ENCODE peak calls at places on chromosome 9, in four cellular contexts. K is sigmoid colon; A is OCI-LY7; Y is CD8-positive, alpha-beta T cell. I is an unnamed sample.

GRCh38 chr9:88523056-88523455 is 11.9 kb upstream of the NXNL2 start:
- DNase-seq in K (no peak), A (no peak), Y (no peak), I (no peak)

GRCh38 chr9:123611228-123611627 is 255.2 kb downstream of the CRB2 start:
- DNase-seq in K (no peak), A (no peak), Y (no peak), I (no peak)

GRCh38 chr9:99237356-99237755 is 15.3 kb downstream of the SEC61B start:
- DNase-seq in K (no peak), A (no peak), Y (no peak), I (no peak)

GRCh38 chr9:110443146-110443877 is 105.6 kb upstream of the TXNDC8 start:
- DNase-seq in K (no peak), A (no peak), Y (no peak), I (no peak)

GRCh38 chr9:5112109-5112592 is 73.3 kb downstream of the INSL6 start:
- DNase-seq in K (peak; percentile 62), A (no peak), Y (no peak), I (no peak)

GRCh38 chr9:116318463-116319271 is 165.1 kb downstream of the PAPPA start:
- DNase-seq in K (peak; percentile 88), A (no peak), Y (no peak), I (no peak)

GRCh38 chr9:19154135-19154612 is 26.9 kb upstream of the PLIN2 start:
- DNase-seq in K (peak; percentile 76), A (no peak), Y (no peak), I (no peak)

GRCh38 chr9:79325501-79325900 is 246.3 kb upstream of the TLE4 start:
- DNase-seq in K (no peak), A (no peak), Y (no peak), I (no peak)

GRCh38 chr9:86043999-86044398 is 55.4 kb downstream of the GOLM1 start:
- DNase-seq in K (no peak), A (no peak), Y (no peak), I (no peak)

GRCh38 chr9:136804509-136805206 is 3.1 kb upstream of the RABL6 start:
- DNase-seq in K (no peak), A (no peak), Y (no peak), I (no peak)

GRCh38 chr9:124342946-124343485 is 72.2 kb downstream of the PSMB7 start:
- DNase-seq in K (peak; percentile 89), A (no peak), Y (no peak), I (no peak)

GRCh38 chr9:37840560-37841194 is 40.1 kb downstream of the DCAF10 start:
- DNase-seq in K (no peak), A (no peak), Y (no peak), I (no peak)

GRCh38 chr9:34233691-34234090 is 54.8 kb downstream of the UBAP1 start:
- DNase-seq in K (no peak), A (no peak), Y (no peak), I (no peak)

GRCh38 chr9:126704157-126704941 is 90.6 kb downstream of the LMX1B start:
- DNase-seq in K (peak; percentile 57), A (no peak), Y (no peak), I (no peak)

GRCh38 chr9:109975574-109976327 is 195.8 kb downstream of the PALM2AKAP2 start:
- DNase-seq in K (no peak), A (no peak), Y (no peak), I (no peak)

GRCh38 chr9:133199648-133200321 is 9.3 kb downstream of the OBP2B start:
- DNase-seq in K (no peak), A (no peak), Y (peak; percentile 41), I (no peak)

GRCh38 chr9:132873403-132873802 is 4.7 kb downstream of the AK8 start:
- DNase-seq in K (no peak), A (no peak), Y (no peak), I (no peak)

GRCh38 chr9:19481971-19482404 is 73.2 kb downstream of the ACER2 start:
- DNase-seq in K (no peak), A (no peak), Y (no peak), I (no peak)

GRCh38 chr9:89513836-89514235 is 15.9 kb upstream of the SEMA4D start:
- DNase-seq in K (no peak), A (no peak), Y (no peak), I (no peak)

GRCh38 chr9:122785269-122785668 is 3.5 kb upstream of the OR5C1 start:
- DNase-seq in K (no peak), A (no peak), Y (no peak), I (no peak)

GRCh38 chr9:75385236-75385635 is 296.9 kb downstream of the OSTF1 start:
- DNase-seq in K (no peak), A (no peak), Y (no peak), I (no peak)

GRCh38 chr9:130173462-130173876 is 1.3 kb downstream of the NCS1 start:
- DNase-seq in K (peak; percentile 83), A (no peak), Y (no peak), I (no peak)

GRCh38 chr9:78035369-78035993 is 3.9 kb upstream of the GNAQ start:
- DNase-seq in K (peak; percentile 83), A (peak; percentile 53), Y (peak; percentile 42), I (no peak)

GRCh38 chr9:35482071-35482470 is 7.8 kb upstream of the RUSC2 start:
- DNase-seq in K (no peak), A (no peak), Y (no peak), I (no peak)

GRCh38 chr9:35484406-35484805 is 5.5 kb upstream of the RUSC2 start:
- DNase-seq in K (no peak), A (no peak), Y (no peak), I (no peak)

GRCh38 chr9:35476596-35476995 is 13.3 kb upstream of the RUSC2 start:
- DNase-seq in K (no peak), A (no peak), Y (no peak), I (no peak)

GRCh38 chr9:35478871-35479270 is 11.0 kb upstream of the RUSC2 start:
- DNase-seq in K (no peak), A (no peak), Y (no peak), I (no peak)

DNA sequence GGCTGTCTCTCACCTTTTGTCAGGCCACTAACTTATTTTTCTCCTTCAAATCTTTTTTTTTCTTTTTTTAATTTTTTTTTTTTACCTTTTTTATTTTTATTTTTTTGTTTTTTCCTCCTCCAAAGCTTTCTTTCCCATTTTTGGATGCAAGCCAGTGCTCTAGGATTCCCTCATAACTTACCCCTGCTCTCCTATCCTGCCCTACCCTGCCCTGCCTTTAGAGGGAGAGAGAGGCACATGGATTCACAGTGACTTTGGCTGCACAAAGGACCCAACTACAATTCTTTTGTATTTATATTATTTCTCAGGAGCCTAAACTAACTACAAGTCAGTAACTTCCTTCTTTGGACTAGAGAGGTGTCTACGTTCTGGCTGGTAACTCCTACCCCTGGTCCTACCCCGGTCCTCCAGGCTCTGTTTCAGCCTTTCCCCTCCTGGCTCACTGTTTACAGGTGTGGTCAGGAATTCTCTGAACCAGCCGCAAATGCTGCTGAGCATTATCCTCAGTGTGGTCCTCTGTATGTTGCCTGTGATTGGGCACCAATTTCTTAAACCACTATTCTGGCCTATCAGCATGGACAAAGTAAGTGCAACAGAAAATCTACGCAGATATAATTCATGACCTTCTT is 8.4 kb upstream of the RUSC2 start:
- DNase-seq in K (peak; percentile 79), A (peak; percentile 24), Y (no peak), I (no peak)
- TF ChIP-seq CTCF in K (peak; percentile 62), A (peak; percentile 74), Y (peak; percentile 22), I (peak; percentile 67)

DNA sequence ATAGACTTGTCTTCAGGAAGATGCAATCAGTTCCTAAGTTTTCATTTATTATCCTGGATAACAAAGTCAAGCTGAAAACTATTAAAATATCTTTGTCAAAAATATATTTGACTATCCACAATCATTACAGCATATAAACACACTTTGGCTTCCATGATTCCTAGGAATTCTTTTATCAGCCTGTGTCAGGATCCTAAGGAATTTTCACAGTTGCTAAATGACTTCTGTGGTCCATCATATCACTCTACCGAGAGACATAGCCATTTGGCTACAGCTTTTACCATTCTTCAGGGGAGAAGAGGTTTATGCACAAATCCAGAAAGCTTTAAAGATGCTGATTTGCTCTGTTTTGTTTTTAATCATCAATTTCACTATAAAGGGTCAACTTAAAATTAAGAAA is 128.3 kb downstream of the MLLT3 start:
- DNase-seq in K (no peak), A (no peak), Y (no peak), I (no peak)
- TF ChIP-seq CTCF in K (no peak), A (no peak), Y (no peak), I (no peak)

DNA sequence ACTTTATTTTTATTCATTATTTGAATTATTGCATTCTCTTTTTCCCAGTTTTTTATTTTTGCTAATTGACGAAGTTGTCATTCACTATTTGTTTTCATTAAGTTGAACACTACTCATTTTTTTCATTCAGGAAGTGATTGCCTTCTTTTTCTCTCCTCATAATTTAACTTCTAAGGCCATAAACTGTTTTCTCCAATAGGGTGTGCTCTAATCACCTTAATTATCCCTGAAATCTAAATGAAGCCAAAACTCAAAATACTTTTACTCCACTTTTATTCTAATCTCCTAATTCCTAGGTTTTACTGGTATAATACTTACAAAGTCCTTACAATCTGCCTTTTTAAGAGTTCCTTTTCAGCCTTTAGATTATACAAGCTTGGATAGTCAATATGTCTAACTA is 2.9 kb upstream of the OR13C2 start:
- DNase-seq in K (no peak), A (peak; percentile 4), Y (no peak), I (no peak)
- TF ChIP-seq CTCF in K (no peak), A (peak; percentile 72), Y (no peak), I (peak; percentile 13)

GRCh38 chr9:134344068-134344820 is 18.0 kb downstream of the RXRA start:
- DNase-seq in K (peak; percentile 87), A (no peak), Y (peak; percentile 46), I (no peak)
- TF ChIP-seq CTCF in K (no peak), A (peak; percentile 16), Y (no peak), I (no peak)